ENCODE peak calls at places on chromosomes 11 and 22, in ten cellular contexts. O, S, L, M, D, R, Q, U, X and B are unnamed samples.

GRCh38 chr11:70524096-70524922 is 126.0 kb downstream of the CTTN start:
- DNase-seq in O (no peak), S (peak), L (no peak), M (peak), D (no peak), R (peak), Q (peak), U (peak), X (no peak), B (no peak)

GRCh38 chr22:44938886-44939285 is 70.9 kb downstream of the PHF21B start:
- DNase-seq in O (no peak), S (no peak), L (no peak), M (no peak), D (no peak), R (no peak), Q (no peak), U (no peak), X (no peak), B (no peak)

GRCh38 chr22:49983148-49984042 is 22.8 kb downstream of the PIM3 start:
- DNase-seq in O (no peak), S (peak), L (no peak), M (peak), D (no peak), R (peak), Q (no peak), U (no peak), X (no peak), B (no peak)

GRCh38 chr22:43829448-43829821 is 17.3 kb upstream of the EFCAB6 start:
- DNase-seq in O (peak), S (no peak), L (no peak), M (no peak), D (no peak), R (peak), Q (no peak), U (no peak), X (no peak), B (no peak)

GRCh38 chr22:29102300-29102699 is 29.5 kb downstream of the KREMEN1 start:
- DNase-seq in O (no peak), S (no peak), L (no peak), M (no peak), D (no peak), R (no peak), Q (no peak), U (no peak), X (no peak), B (no peak)

GRCh38 chr11:128157423-128158298 is 429.7 kb downstream of the ETS1 start:
- DNase-seq in O (peak), S (peak), L (peak), M (no peak), D (peak), R (no peak), Q (peak), U (peak), X (no peak), B (peak)

GRCh38 chr11:61163714-61164609 is 2.7 kb upstream of the VPS37C start:
- DNase-seq in O (no peak), S (no peak), L (no peak), M (no peak), D (no peak), R (no peak), Q (no peak), U (no peak), X (peak), B (no peak)

GRCh38 chr11:28767574-28767973 is 659.4 kb downstream of the METTL15 start:
- DNase-seq in O (peak), S (no peak), L (peak), M (no peak), D (no peak), R (no peak), Q (no peak), U (peak), X (no peak), B (peak)

GRCh38 chr22:46763051-46763705 is 728 bp downstream of the TBC1D22A start:
- DNase-seq in O (no peak), S (no peak), L (peak), M (peak), D (no peak), R (no peak), Q (peak), U (peak), X (no peak), B (peak)

GRCh38 chr11:94546886-94547285 is 3.2 kb downstream of the FUT4 start:
- DNase-seq in O (no peak), S (no peak), L (no peak), M (no peak), D (no peak), R (no peak), Q (no peak), U (no peak), X (no peak), B (no peak)

GRCh38 chr11:8282621-8283509 is 19.2 kb upstream of the LMO1 start:
- DNase-seq in O (no peak), S (peak), L (no peak), M (no peak), D (no peak), R (no peak), Q (no peak), U (no peak), X (no peak), B (no peak)

GRCh38 chr22:46171940-46172339 is 21.6 kb downstream of the PPARA start:
- DNase-seq in O (peak), S (no peak), L (peak), M (no peak), D (peak), R (no peak), Q (peak), U (peak), X (no peak), B (peak)

GRCh38 chr11:31959711-31960110 is 131.2 kb upstream of the RCN1 start:
- DNase-seq in O (peak), S (no peak), L (peak), M (no peak), D (no peak), R (no peak), Q (no peak), U (no peak), X (no peak), B (no peak)

GRCh38 chr22:21587803-21588611 is 20.5 kb downstream of the UBE2L3 start:
- DNase-seq in O (peak), S (no peak), L (peak), M (no peak), D (no peak), R (no peak), Q (peak), U (peak), X (no peak), B (peak)

GRCh38 chr11:95138448-95138847 is 48.8 kb downstream of the ENDOD1 start:
- DNase-seq in O (no peak), S (no peak), L (peak), M (no peak), D (no peak), R (no peak), Q (peak), U (no peak), X (no peak), B (no peak)

DNA sequence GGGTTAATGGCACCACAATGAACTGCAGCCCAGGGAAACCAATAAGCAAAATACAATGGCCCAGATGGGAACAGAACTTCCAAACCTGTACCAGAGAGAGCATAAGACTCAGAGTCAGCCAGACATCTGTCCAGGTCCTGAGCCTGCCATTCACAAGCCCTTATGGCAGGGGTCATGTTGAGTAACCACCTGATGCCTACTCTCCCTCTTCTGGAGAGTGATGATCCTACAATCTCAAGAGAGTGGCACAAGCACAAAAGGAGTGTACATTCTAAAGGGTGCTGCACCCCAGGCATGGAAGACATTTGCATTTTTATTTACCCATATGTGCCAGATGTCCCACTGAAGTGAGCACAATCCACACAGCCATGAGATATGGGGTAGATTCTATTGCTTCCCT is 10.6 kb downstream of the TENM4 start:
- DNase-seq in O (no peak), S (no peak), L (no peak), M (no peak), D (no peak), R (no peak), Q (no peak), U (no peak), X (no peak), B (no peak)
- TF ChIP-seq CTCF in O (no peak), S (peak), L (no peak), M (no peak), D (no peak), R (no peak), Q (no peak), U (no peak), X (no peak), B (no peak)

GRCh38 chr22:38110008-38110862 is at the start of gene BAIAP2L2:
- DNase-seq in O (no peak), S (no peak), L (no peak), M (peak), D (no peak), R (peak), Q (no peak), U (no peak), X (peak), B (no peak)

GRCh38 chr22:38111941-38112355 is 1.5 kb upstream of the BAIAP2L2 start:
- DNase-seq in O (no peak), S (no peak), L (no peak), M (no peak), D (no peak), R (peak), Q (no peak), U (no peak), X (peak), B (no peak)

GRCh38 chr22:38109391-38110000 is 988 bp downstream of the BAIAP2L2 start:
- DNase-seq in O (no peak), S (peak), L (no peak), M (peak), D (no peak), R (peak), Q (no peak), U (no peak), X (no peak), B (no peak)

GRCh38 chr22:38112361-38112760 is 1.9 kb upstream of the BAIAP2L2 start:
- DNase-seq in O (no peak), S (no peak), L (no peak), M (peak), D (no peak), R (peak), Q (no peak), U (no peak), X (no peak), B (no peak)

GRCh38 chr22:38110863-38111852 is 674 bp upstream of the BAIAP2L2 start:
- DNase-seq in O (peak), S (peak), L (peak), M (no peak), D (no peak), R (peak), Q (no peak), U (no peak), X (peak), B (no peak)
- H3K4me3 ChIP-seq in O (no peak), S (no peak), L (no peak), M (no peak), D (no peak), R (no peak), Q (no peak), U (no peak), X (no peak), B (no peak)

GRCh38 chr11:118608268-118609214 is 1.1 kb downstream of the PHLDB1 start:
- DNase-seq in O (peak), S (peak), L (peak), M (peak), D (no peak), R (peak), Q (peak), U (peak), X (peak), B (peak)

GRCh38 chr11:118606844-118607228 is 579 bp upstream of the PHLDB1 start:
- DNase-seq in O (no peak), S (no peak), L (no peak), M (no peak), D (no peak), R (no peak), Q (no peak), U (no peak), X (peak), B (no peak)

GRCh38 chr11:118609380-118610219 is 2.2 kb downstream of the PHLDB1 start:
- DNase-seq in O (peak), S (peak), L (peak), M (no peak), D (no peak), R (peak), Q (no peak), U (peak), X (peak), B (peak)

GRCh38 chr11:118606157-118606843 is 1.1 kb upstream of the PHLDB1 start:
- DNase-seq in O (no peak), S (peak), L (no peak), M (no peak), D (no peak), R (peak), Q (peak), U (no peak), X (peak), B (no peak)

DNA sequence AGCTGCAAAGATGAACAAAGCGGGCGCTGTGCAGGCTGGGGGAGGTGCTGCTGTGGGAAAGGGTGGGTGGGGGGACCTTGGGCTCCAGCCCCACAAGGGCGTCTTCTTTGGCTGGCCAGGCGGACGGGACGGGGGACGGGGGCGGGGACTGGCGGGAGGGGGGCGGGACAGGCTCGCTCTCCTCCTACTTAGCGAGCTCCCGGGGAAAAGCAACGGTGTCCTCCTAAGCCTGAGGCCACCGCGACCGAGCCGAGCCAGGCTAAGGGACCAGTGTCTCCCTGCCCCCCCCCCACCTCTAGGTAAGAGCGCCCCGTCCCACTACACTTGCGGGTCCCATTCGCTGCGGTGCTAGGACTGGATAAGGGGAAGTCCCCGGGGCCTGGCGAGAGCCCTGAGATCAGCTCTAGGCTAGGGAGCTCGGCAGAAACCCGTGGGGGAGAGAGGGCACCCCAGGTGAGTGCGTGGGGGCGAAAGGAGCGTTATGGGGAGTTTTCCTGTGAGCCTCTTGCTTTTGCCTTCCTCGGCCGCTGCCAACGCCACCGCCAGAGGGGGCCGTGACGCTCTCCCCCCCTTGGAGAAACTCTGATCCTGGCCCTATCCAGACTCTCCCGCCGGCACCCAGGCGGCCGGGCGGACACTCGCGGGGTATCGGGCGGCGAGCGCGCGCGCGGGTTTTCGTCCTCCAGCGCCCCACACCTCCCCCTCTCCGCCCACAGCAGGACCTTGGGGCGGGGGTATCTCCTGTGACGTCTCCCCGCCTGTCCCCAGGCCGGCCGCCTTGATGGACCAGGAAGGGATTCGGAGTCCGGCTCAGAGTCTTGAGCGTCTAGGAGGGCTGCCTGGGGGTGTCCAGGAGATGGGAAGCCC is at the start of gene PHLDB1:
- DNase-seq in O (peak), S (peak), L (peak), M (peak), D (no peak), R (peak), Q (peak), U (peak), X (peak), B (peak)
- TF ChIP-seq CTCF in O (peak), S (peak), L (peak), M (peak), D (peak), R (peak), Q (peak), U (peak), X (no peak), B (peak)

GRCh38 chr11:134380229-134380628 is 31.8 kb downstream of the B3GAT1 start:
- DNase-seq in O (no peak), S (no peak), L (no peak), M (no peak), D (no peak), R (peak), Q (no peak), U (no peak), X (no peak), B (no peak)
- H3K4me3 ChIP-seq in O (no peak), S (no peak), L (no peak), M (no peak), D (no peak), R (no peak), Q (no peak), U (no peak), X (no peak), B (no peak)

DNA sequence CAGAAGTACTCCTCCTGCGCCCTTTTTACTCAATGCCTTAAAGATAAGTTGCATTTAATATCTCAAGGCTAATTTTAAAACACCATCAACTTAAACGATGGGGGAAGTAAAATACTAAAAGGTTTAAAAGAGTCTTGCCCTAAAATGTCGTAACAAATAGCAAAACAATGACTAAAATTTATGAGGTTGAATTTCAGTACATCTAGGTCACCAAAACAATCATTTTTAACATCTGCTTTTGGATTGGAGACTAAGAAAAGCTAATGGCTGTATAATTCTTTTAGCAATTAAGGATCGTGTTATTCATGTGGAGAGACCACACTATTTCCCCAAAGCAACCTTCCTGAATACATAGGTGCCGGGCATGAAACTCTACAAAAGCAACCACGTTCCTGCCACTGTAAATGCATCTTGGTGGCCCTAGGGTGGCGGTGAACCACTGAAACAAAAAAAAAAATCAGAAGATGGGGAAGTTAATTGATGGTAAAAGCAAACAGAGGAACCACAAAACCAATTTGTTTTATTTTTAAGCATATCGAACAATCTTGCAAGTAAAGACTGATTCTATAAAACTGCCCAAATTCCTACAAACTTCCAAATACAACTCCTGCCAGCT is 45.8 kb downstream of the CELF1 start:
- DNase-seq in O (peak), S (no peak), L (peak), M (no peak), D (peak), R (no peak), Q (no peak), U (no peak), X (no peak), B (no peak)
- TF ChIP-seq CTCF in O (no peak), S (no peak), L (no peak), M (no peak), D (no peak), R (no peak), Q (no peak), U (no peak), X (no peak), B (no peak)

GRCh38 chr11:112965601-112966125 is 4.4 kb downstream of the NCAM1 start:
- DNase-seq in O (no peak), S (no peak), L (no peak), M (no peak), D (no peak), R (no peak), Q (no peak), U (no peak), X (no peak), B (no peak)

GRCh38 chr11:112961146-112961668 is at the start of gene NCAM1:
- DNase-seq in O (peak), S (peak), L (peak), M (peak), D (peak), R (peak), Q (peak), U (peak), X (peak), B (peak)

GRCh38 chr11:112962854-112963367 is 1.7 kb downstream of the NCAM1 start:
- DNase-seq in O (peak), S (peak), L (no peak), M (peak), D (no peak), R (peak), Q (no peak), U (peak), X (peak), B (no peak)

GRCh38 chr11:112961751-112962747 is 829 bp downstream of the NCAM1 start:
- DNase-seq in O (no peak), S (peak), L (no peak), M (peak), D (no peak), R (peak), Q (no peak), U (no peak), X (no peak), B (no peak)

GRCh38 chr11:112963368-112963955 is 2.2 kb downstream of the NCAM1 start:
- DNase-seq in O (no peak), S (no peak), L (no peak), M (no peak), D (no peak), R (peak), Q (no peak), U (no peak), X (no peak), B (no peak)
- H3K4me3 ChIP-seq in O (peak), S (peak), L (peak), M (peak), D (peak), R (no peak), Q (peak), U (peak), X (peak), B (peak)

GRCh38 chr11:108817971-108818370 is 153.1 kb downstream of the DDX10 start:
- DNase-seq in O (no peak), S (no peak), L (no peak), M (no peak), D (no peak), R (no peak), Q (no peak), U (no peak), X (no peak), B (no peak)
- TF ChIP-seq CTCF in O (no peak), S (no peak), L (no peak), M (no peak), D (no peak), R (no peak), Q (no peak), U (no peak), X (no peak), B (no peak)

DNA sequence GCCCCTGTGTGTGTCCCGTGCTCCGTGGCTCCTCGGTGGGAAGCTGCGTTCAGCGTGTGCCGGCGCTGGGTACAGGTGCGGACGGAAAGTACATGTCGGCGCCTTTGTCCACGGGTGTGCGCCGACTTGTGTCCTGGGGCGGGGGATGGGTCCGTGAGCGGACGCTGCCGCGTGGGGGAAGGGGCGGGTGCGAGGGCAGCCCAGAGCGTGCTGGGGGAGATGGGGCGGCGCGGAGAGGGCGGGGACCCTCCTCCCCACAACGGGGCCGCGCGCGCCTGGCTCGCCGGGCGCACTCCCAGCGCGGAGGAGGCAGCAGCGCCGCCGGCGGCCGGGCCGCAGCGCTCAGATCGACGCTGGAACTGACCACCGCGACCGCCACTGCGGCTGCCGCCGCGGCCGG is 33.6 kb upstream of the RELT start:
- DNase-seq in O (no peak), S (no peak), L (no peak), M (no peak), D (no peak), R (no peak), Q (no peak), U (no peak), X (no peak), B (no peak)
- H3K4me3 ChIP-seq in O (no peak), S (peak), L (no peak), M (peak), D (no peak), R (peak), Q (peak), U (no peak), X (peak), B (no peak)